ENCODE peak calls at places on chromosomes 11 and 22, in four cellular contexts. One of them, this sample, is unnamed.
A peak's percentile ranks its signal among the peaks of the same experiment; 100 is the strongest.

GRCh38 chr22:30866216-30866615 is 102.4 kb downstream of the MORC2 start:
- DNase-seq in PC-3: no peak
- DNase-seq in heart left ventricle: no peak
- DNase-seq in IMR-90: no peak
- DNase-seq in this sample: no peak

GRCh38 chr11:116219171-116219635 is 553.6 kb downstream of the BUD13 start:
- DNase-seq in PC-3: no peak
- DNase-seq in heart left ventricle: no peak
- DNase-seq in IMR-90: no peak
- DNase-seq in this sample: no peak

GRCh38 chr11:114166897-114167323 is 107.4 kb downstream of the ZBTB16 start:
- DNase-seq in PC-3: peak; percentile 89
- DNase-seq in heart left ventricle: no peak
- DNase-seq in IMR-90: peak; percentile 63
- DNase-seq in this sample: no peak

GRCh38 chr11:58905141-58905715 is 34.1 kb upstream of the GLYATL1 start:
- DNase-seq in PC-3: peak; percentile 48
- DNase-seq in heart left ventricle: peak; percentile 22
- DNase-seq in IMR-90: peak; percentile 70
- DNase-seq in this sample: peak; percentile 31

GRCh38 chr22:26835929-26836528 is 178.6 kb downstream of the MIAT start:
- DNase-seq in PC-3: peak; percentile 45
- DNase-seq in heart left ventricle: no peak
- DNase-seq in IMR-90: peak; percentile 23
- DNase-seq in this sample: no peak

GRCh38 chr11:70826541-70826943 is 425.8 kb downstream of the SHANK2 start:
- DNase-seq in PC-3: no peak
- DNase-seq in heart left ventricle: no peak
- DNase-seq in IMR-90: no peak
- DNase-seq in this sample: no peak

GRCh38 chr22:37865510-37865909 is 16.3 kb downstream of the EIF3L start:
- DNase-seq in PC-3: no peak
- DNase-seq in heart left ventricle: no peak
- DNase-seq in IMR-90: no peak
- DNase-seq in this sample: no peak

GRCh38 chr22:40342521-40342920 is 3.8 kb upstream of the ADSL start:
- DNase-seq in PC-3: no peak
- DNase-seq in heart left ventricle: no peak
- DNase-seq in IMR-90: no peak
- DNase-seq in this sample: no peak

GRCh38 chr11:48093795-48094642 is 113.7 kb downstream of the PTPRJ start:
- DNase-seq in PC-3: peak; percentile 56
- DNase-seq in heart left ventricle: no peak
- DNase-seq in IMR-90: peak; percentile 78
- DNase-seq in this sample: no peak

GRCh38 chr22:37386441-37386840 is 40.8 kb downstream of the ELFN2 start:
- DNase-seq in PC-3: no peak
- DNase-seq in heart left ventricle: no peak
- DNase-seq in IMR-90: no peak
- DNase-seq in this sample: no peak

GRCh38 chr22:29816128-29816527 is 21.9 kb downstream of the ASCC2 start:
- DNase-seq in PC-3: no peak
- DNase-seq in heart left ventricle: peak; percentile 69
- DNase-seq in IMR-90: no peak
- DNase-seq in this sample: peak; percentile 80

GRCh38 chr11:128802358-128802981 is 64.6 kb downstream of the KCNJ1 start:
- DNase-seq in PC-3: peak; percentile 72
- DNase-seq in heart left ventricle: no peak
- DNase-seq in IMR-90: no peak
- DNase-seq in this sample: no peak

GRCh38 chr11:131917634-131918384 is 547.4 kb downstream of the NTM start:
- DNase-seq in PC-3: no peak
- DNase-seq in heart left ventricle: no peak
- DNase-seq in IMR-90: no peak
- DNase-seq in this sample: no peak

GRCh38 chr22:37079158-37079557 is 27.6 kb downstream of the KCTD17 start:
- DNase-seq in PC-3: no peak
- DNase-seq in heart left ventricle: no peak
- DNase-seq in IMR-90: no peak
- DNase-seq in this sample: no peak

GRCh38 chr11:77345621-77346020 is 44.1 kb upstream of the GDPD4 start:
- DNase-seq in PC-3: no peak
- DNase-seq in heart left ventricle: no peak
- DNase-seq in IMR-90: peak; percentile 90
- DNase-seq in this sample: no peak

GRCh38 chr22:22877523-22878210 is 9.9 kb upstream of the IGLL5 start:
- DNase-seq in PC-3: peak; percentile 62
- DNase-seq in heart left ventricle: peak; percentile 62
- DNase-seq in IMR-90: peak; percentile 45
- DNase-seq in this sample: peak; percentile 59

GRCh38 chr11:17672469-17672868 is 46.9 kb upstream of the MYOD1 start:
- DNase-seq in PC-3: no peak
- DNase-seq in heart left ventricle: no peak
- DNase-seq in IMR-90: no peak
- DNase-seq in this sample: no peak

GRCh38 chr11:23859087-23859486 is 637.8 kb upstream of the LUZP2 start:
- DNase-seq in PC-3: no peak
- DNase-seq in heart left ventricle: no peak
- DNase-seq in IMR-90: no peak
- DNase-seq in this sample: no peak

GRCh38 chr11:120929090-120929489 is 94.8 kb upstream of the TBCEL start:
- DNase-seq in PC-3: no peak
- DNase-seq in heart left ventricle: no peak
- DNase-seq in IMR-90: no peak
- DNase-seq in this sample: no peak

GRCh38 chr11:11810764-11811726 is 30.7 kb upstream of the USP47 start:
- DNase-seq in PC-3: no peak
- DNase-seq in heart left ventricle: no peak
- DNase-seq in IMR-90: no peak
- DNase-seq in this sample: peak; percentile 13

GRCh38 chr22:50607366-50608020 is 6.9 kb downstream of the MAPK8IP2 start:
- DNase-seq in PC-3: no peak
- DNase-seq in heart left ventricle: no peak
- DNase-seq in IMR-90: no peak
- DNase-seq in this sample: no peak

GRCh38 chr11:65129649-65130441 is 4.5 kb downstream of the SYVN1 start:
- DNase-seq in PC-3: no peak
- DNase-seq in heart left ventricle: no peak
- DNase-seq in IMR-90: no peak
- DNase-seq in this sample: no peak

GRCh38 chr22:26970809-26971394 is 313.5 kb downstream of the MIAT start:
- DNase-seq in PC-3: no peak
- DNase-seq in heart left ventricle: no peak
- DNase-seq in IMR-90: no peak
- DNase-seq in this sample: no peak

GRCh38 chr11:2794419-2794795 is 91.2 kb downstream of the CDKN1C start:
- DNase-seq in PC-3: no peak
- DNase-seq in heart left ventricle: peak; percentile 13
- DNase-seq in IMR-90: no peak
- DNase-seq in this sample: no peak

GRCh38 chr11:74465291-74465708 is 2.0 kb downstream of the KCNE3 start:
- DNase-seq in PC-3: peak; percentile 68
- DNase-seq in heart left ventricle: no peak
- DNase-seq in IMR-90: no peak
- DNase-seq in this sample: no peak

GRCh38 chr11:96576383-96576782 is 186.6 kb downstream of the JRKL start:
- DNase-seq in PC-3: no peak
- DNase-seq in heart left ventricle: no peak
- DNase-seq in IMR-90: no peak
- DNase-seq in this sample: no peak

GRCh38 chr11:123188508-123189165 is 6.4 kb downstream of the CLMP start:
- DNase-seq in PC-3: peak; percentile 61
- DNase-seq in heart left ventricle: no peak
- DNase-seq in IMR-90: peak; percentile 99
- DNase-seq in this sample: no peak

DNA sequence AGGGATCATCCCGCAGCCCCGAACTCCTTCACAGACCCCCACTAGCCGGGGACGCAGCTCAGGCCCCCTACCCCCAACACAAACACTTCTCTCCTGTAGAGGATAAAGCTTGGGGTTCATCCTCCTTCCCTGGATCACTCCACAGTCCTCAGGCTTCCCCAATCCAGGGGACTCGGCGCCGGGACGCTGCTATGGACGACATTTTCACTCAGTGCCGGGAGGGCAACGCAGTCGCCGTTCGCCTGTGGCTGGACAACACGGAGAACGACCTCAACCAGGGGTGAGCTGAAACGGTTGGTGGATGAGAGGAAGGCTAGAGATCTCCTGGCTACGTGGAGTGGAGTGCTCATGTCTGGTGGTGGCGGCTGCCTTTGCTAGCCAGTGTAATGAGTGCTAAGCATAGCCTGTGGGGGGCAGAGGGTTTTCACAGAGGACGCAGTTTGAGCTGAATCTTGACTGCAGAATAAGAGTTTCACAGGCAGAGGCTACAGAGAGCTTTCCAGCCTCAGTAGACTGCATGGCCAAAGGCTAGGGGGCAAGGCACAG is 580 bp downstream of the ILK start:
- DNase-seq in PC-3: peak; percentile 37
- DNase-seq in heart left ventricle: peak; percentile 62
- DNase-seq in IMR-90: peak; percentile 70
- DNase-seq in this sample: peak; percentile 61
- TF ChIP-seq CTCF in PC-3: peak; percentile 18
- TF ChIP-seq CTCF in heart left ventricle: no peak
- TF ChIP-seq CTCF in IMR-90: peak; percentile 29
- TF ChIP-seq CTCF in this sample: no peak

GRCh38 chr22:20425821-20426615 is 11.6 kb downstream of the SCARF2 start:
- DNase-seq in PC-3: no peak
- DNase-seq in heart left ventricle: no peak
- DNase-seq in IMR-90: no peak
- DNase-seq in this sample: no peak
- H3K4me3 ChIP-seq in PC-3: no peak overlapping the region
- H3K4me3 ChIP-seq in heart left ventricle: peak overlapping the region; percentile 46
- H3K4me3 ChIP-seq in IMR-90: no peak overlapping the region
- H3K4me3 ChIP-seq in this sample: peak overlapping the region; percentile 52

DNA sequence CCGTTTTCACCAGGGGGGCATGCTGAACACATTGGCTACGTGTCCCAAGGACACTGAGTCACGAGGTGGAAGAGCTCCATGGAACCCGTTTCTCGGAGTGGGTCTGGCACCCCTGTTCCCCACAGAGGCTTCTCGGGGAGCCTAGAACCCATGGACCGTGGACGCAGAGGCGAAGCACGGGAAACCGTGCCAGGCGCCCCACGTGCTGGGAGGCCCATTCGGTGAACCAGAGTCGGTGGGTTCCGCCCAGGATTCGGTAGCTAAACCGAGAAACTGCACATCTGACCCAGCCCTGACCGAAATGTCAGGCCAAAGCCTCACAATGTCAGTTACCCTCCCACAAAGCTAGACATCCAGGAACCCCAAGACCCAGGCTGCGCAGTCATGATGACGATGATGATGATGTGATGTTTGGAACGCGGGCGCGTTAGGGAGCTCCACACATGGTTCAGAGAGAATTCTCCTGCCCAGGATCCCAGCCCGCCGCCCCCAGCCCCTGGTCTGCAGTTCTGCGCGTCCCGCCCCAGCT is 28.5 kb upstream of the WNT11 start:
- DNase-seq in PC-3: no peak
- DNase-seq in heart left ventricle: peak; percentile 50
- DNase-seq in IMR-90: no peak
- DNase-seq in this sample: peak; percentile 56
- H3K27ac ChIP-seq in PC-3: peak overlapping the region; percentile 38
- H3K27ac ChIP-seq in heart left ventricle: peak overlapping the region; percentile 88
- H3K27ac ChIP-seq in IMR-90: peak overlapping the region; percentile 41
- H3K27ac ChIP-seq in this sample: peak overlapping the region; percentile 85

GRCh38 chr11:89441606-89442005 is 49.6 kb downstream of the NOX4 start:
- DNase-seq in PC-3: no peak
- DNase-seq in heart left ventricle: no peak
- DNase-seq in IMR-90: no peak
- DNase-seq in this sample: no peak

GRCh38 chr11:89442801-89443200 is 48.4 kb downstream of the NOX4 start:
- DNase-seq in PC-3: no peak
- DNase-seq in heart left ventricle: no peak
- DNase-seq in IMR-90: no peak
- DNase-seq in this sample: no peak

GRCh38 chr11:89436071-89436470 is 55.1 kb downstream of the NOX4 start:
- DNase-seq in PC-3: no peak
- DNase-seq in heart left ventricle: no peak
- DNase-seq in IMR-90: peak; percentile 58
- DNase-seq in this sample: no peak

GRCh38 chr11:89433278-89433677 is 57.9 kb downstream of the NOX4 start:
- DNase-seq in PC-3: no peak
- DNase-seq in heart left ventricle: no peak
- DNase-seq in IMR-90: no peak
- DNase-seq in this sample: no peak

DNA sequence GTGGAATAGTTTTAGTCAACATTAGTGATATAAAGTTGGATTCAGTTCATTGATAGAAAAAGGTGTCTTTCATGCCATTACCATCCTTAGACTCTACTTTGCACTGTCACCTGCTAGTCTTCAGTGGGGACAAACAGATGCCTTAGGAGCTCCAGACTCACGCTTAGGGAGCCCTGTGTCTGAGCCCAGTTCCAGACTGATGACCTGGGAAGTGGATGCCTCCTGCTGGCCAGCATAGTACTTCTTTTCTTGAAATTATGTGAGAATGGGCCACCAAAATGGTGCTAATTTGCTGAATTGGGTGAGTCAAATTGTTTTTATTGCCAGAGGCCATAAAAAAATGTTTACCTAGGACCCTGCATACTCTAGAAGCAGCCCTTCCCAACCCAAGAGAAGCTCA is 53.9 kb downstream of the NOX4 start:
- DNase-seq in PC-3: no peak
- DNase-seq in heart left ventricle: no peak
- DNase-seq in IMR-90: no peak
- DNase-seq in this sample: no peak
- TF ChIP-seq CTCF in PC-3: peak; percentile 40
- TF ChIP-seq CTCF in heart left ventricle: no peak
- TF ChIP-seq CTCF in IMR-90: peak; percentile 2
- TF ChIP-seq CTCF in this sample: no peak

GRCh38 chr11:60916669-60917206 is 2.8 kb downstream of the TMEM109 start:
- DNase-seq in PC-3: no peak
- DNase-seq in heart left ventricle: no peak
- DNase-seq in IMR-90: no peak
- DNase-seq in this sample: no peak
- H3K4me3 ChIP-seq in PC-3: no peak overlapping the region
- H3K4me3 ChIP-seq in heart left ventricle: no peak overlapping the region
- H3K4me3 ChIP-seq in IMR-90: no peak overlapping the region
- H3K4me3 ChIP-seq in this sample: no peak overlapping the region